ENCODE peak calls at places on chromosomes 2 and 18, in six cellular contexts. L is tibial artery, H is stomach, I is heart right ventricle, D is IMR-90, T is upper lobe of right lung. N is an unnamed sample.

GRCh38 chr2:176415946-176416499 is 146.8 kb downstream of the MTX2 start:
- DNase-seq in L (no peak), H (no peak), I (no peak), D (no peak), T (no peak), N (no peak)

GRCh38 chr2:47043142-47043890 is 111.8 kb downstream of the STPG4 start:
- DNase-seq in L (no peak), H (no peak), I (peak), D (peak), T (no peak), N (peak)

GRCh38 chr18:76668119-76668518 is 154.2 kb upstream of the ZNF236 start:
- DNase-seq in L (no peak), H (no peak), I (no peak), D (no peak), T (no peak), N (no peak)

GRCh38 chr2:198004921-198005829 is 200.8 kb downstream of the PLCL1 start:
- DNase-seq in L (no peak), H (no peak), I (no peak), D (no peak), T (no peak), N (no peak)

GRCh38 chr18:37920865-37921264 is 355.3 kb upstream of the CELF4 start:
- DNase-seq in L (no peak), H (no peak), I (no peak), D (no peak), T (no peak), N (no peak)

GRCh38 chr2:152762202-152762601 is 43.8 kb downstream of the ARL6IP6 start:
- DNase-seq in L (no peak), H (no peak), I (no peak), D (peak), T (no peak), N (peak)

GRCh38 chr2:157442136-157442535 is 1.8 kb downstream of the CYTIP start:
- DNase-seq in L (no peak), H (no peak), I (no peak), D (no peak), T (no peak), N (no peak)

GRCh38 chr18:3590096-3590655 is 140.2 kb downstream of the TGIF1 start:
- DNase-seq in L (no peak), H (no peak), I (no peak), D (no peak), T (no peak), N (no peak)

GRCh38 chr2:11128258-11128951 is 26.9 kb upstream of the SLC66A3 start:
- DNase-seq in L (no peak), H (no peak), I (no peak), D (peak), T (no peak), N (peak)

GRCh38 chr2:195638738-195639137 is 18.3 kb upstream of the SLC39A10 start:
- DNase-seq in L (no peak), H (no peak), I (no peak), D (no peak), T (no peak), N (no peak)

GRCh38 chr18:22399949-22400348 is 17.8 kb downstream of the CTAGE1 start:
- DNase-seq in L (no peak), H (no peak), I (no peak), D (peak), T (no peak), N (no peak)

GRCh38 chr2:14358774-14359173 is 273.7 kb upstream of the LRATD1 start:
- DNase-seq in L (no peak), H (no peak), I (no peak), D (no peak), T (no peak), N (no peak)

GRCh38 chr2:84788027-84788426 is 92.9 kb downstream of the TRABD2A start:
- DNase-seq in L (no peak), H (no peak), I (no peak), D (no peak), T (no peak), N (no peak)

DNA sequence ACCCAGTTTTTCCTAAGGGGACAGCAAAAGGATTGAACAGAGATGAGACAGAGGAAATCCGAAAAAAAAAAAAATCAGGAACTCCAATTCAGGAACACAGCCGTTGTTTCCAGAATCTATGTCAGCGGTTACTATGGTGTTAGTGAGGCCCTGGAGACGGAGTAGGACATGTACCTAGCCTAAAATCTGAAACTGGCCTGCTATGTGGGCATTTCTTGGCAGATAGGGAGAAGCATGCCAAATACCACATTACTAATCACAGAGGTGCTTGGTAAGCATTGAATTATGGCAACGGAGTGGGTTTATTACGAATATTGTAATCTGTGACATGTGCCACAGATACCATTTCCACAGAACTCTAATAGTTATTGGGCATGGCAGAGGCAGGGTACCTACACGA is 530.6 kb downstream of the CCDC85A start:
- DNase-seq in L (no peak), H (no peak), I (no peak), D (no peak), T (no peak), N (no peak)
- H3K4me3 ChIP-seq in L (no peak), H (no peak), I (no peak), D (no peak), T (no peak), N (no peak)

DNA sequence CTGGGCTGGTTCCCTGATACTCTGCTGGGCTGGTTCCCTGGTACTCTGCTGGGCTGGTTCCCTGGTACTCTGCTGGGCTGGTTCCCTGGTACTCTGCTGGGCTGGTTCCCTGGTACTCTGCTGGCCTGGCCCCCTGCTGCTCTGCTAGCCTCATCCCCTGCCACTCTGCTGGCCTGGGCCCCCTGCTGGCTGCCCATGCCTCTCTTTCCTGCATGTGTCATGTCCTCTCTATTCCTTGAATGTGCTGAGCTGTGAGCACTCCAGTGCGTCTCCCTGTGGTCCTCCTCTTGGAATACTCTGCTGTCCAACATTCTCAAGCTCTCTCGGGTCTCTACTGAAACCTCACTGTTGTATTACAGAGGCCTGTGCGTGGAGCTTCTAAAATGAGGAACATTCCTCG is 216.3 kb downstream of the RNF144A start:
- DNase-seq in L (no peak), H (no peak), I (no peak), D (no peak), T (no peak), N (no peak)
- TF ChIP-seq CTCF in L (no peak), H (no peak), I (no peak), D (no peak), T (no peak), N (peak)

GRCh38 chr2:19460761-19461160 is 102.3 kb upstream of the OSR1 start:
- DNase-seq in L (no peak), H (no peak), I (no peak), D (no peak), T (no peak), N (no peak)

GRCh38 chr2:19458604-19459003 is 100.2 kb upstream of the OSR1 start:
- DNase-seq in L (no peak), H (no peak), I (no peak), D (no peak), T (no peak), N (no peak)

GRCh38 chr2:19457809-19458208 is 99.4 kb upstream of the OSR1 start:
- DNase-seq in L (no peak), H (no peak), I (no peak), D (no peak), T (no peak), N (no peak)

GRCh38 chr2:19462228-19462627 is 103.8 kb upstream of the OSR1 start:
- DNase-seq in L (no peak), H (no peak), I (no peak), D (no peak), T (no peak), N (no peak)

DNA sequence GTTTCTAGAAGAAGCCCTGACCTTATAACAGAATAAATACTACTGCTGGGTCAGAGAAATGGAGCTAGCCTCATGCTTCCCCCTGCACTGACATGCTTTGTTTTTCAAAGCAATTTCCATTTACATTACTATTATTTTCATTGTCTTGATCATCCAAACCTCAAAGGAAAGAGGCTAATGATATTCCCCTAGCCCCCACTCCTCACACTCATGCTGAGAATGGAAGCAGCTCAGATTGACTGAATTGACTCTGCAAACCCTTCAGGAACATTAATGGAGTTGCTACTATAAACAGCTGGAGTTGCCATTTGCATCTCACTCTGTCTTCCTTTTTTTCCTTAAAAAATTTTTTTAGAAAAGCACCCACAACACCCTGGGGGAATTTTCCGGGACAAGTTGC is 103.1 kb upstream of the OSR1 start:
- DNase-seq in L (no peak), H (no peak), I (no peak), D (no peak), T (no peak), N (no peak)
- H3K4me3 ChIP-seq in L (no peak), H (no peak), I (no peak), D (no peak), T (no peak), N (no peak)

DNA sequence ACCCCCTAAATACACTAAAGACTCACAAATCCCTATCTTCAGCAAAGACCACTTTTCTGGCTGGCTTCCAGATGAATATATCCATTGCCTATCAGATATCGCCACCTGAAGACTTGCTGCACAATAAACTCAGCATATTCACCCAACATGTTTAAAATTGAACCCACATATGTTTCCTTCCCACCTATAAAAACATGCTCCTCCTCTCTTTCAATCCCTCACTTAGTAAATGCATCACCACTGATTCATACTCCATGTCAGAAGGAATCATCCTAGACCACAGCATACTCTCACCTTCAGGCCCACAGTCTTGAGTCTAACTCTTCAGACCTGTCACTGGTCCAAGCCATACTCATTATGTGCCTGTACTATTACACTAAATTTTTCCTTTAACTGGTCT is 5.2 kb downstream of the SPC25 start:
- DNase-seq in L (no peak), H (no peak), I (no peak), D (peak), T (no peak), N (no peak)
- TF ChIP-seq CTCF in L (no peak), H (no peak), I (no peak), D (no peak), T (no peak), N (no peak)

GRCh38 chr18:25164211-25164836 is 187.6 kb downstream of the ZNF521 start:
- DNase-seq in L (no peak), H (no peak), I (no peak), D (no peak), T (no peak), N (no peak)
- H3K4me3 ChIP-seq in L (peak), H (peak), I (peak), D (peak), T (peak), N (no peak)

DNA sequence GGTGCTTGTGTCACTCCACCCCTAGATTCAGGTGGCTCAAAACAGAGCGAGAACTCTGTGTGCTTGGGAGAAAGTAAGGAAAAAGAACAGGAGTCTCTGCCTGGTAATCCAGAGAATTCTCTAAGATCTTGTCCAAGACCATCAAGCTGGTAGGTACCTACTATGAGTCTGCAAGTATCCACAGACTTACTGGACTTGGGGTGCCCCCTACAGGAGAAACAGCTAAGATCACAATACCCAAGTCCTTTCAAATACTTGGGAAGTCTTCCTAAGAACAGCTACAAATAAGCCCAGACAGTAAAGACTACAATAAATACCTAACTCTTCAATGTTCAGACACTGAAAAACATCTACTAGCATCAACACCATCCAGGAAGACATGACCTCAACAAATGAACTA is 1143.6 kb upstream of the ACVR2A start:
- DNase-seq in L (no peak), H (no peak), I (no peak), D (no peak), T (no peak), N (no peak)
- TF ChIP-seq CTCF in L (no peak), H (no peak), I (no peak), D (no peak), T (no peak), N (no peak)

GRCh38 chr2:28101892-28102291 is 211.4 kb downstream of the BABAM2 start:
- DNase-seq in L (no peak), H (no peak), I (no peak), D (no peak), T (no peak), N (no peak)
- H3K4me3 ChIP-seq in L (peak), H (no peak), I (no peak), D (no peak), T (no peak), N (no peak)

GRCh38 chr2:102229141-102229764 is 42.4 kb downstream of the IL1RL2 start:
- DNase-seq in L (no peak), H (no peak), I (no peak), D (no peak), T (no peak), N (no peak)

GRCh38 chr2:102226171-102226570 is 39.3 kb downstream of the IL1RL2 start:
- DNase-seq in L (no peak), H (no peak), I (no peak), D (no peak), T (no peak), N (no peak)

GRCh38 chr2:102230410-102230909 is 43.6 kb downstream of the IL1RL2 start:
- DNase-seq in L (no peak), H (no peak), I (no peak), D (no peak), T (no peak), N (no peak)

GRCh38 chr2:102226612-102227351 is 40.0 kb downstream of the IL1RL2 start:
- DNase-seq in L (no peak), H (no peak), I (no peak), D (peak), T (no peak), N (no peak)

GRCh38 chr2:102224824-102225739 is 38.3 kb downstream of the IL1RL2 start:
- DNase-seq in L (no peak), H (no peak), I (no peak), D (no peak), T (no peak), N (no peak)
- TF ChIP-seq CTCF in L (no peak), H (no peak), I (no peak), D (no peak), T (no peak), N (no peak)

N was measured in astrocyte of the cerebellum.